ENCODE peak calls at places on chromosome 1, in six cellular contexts. S is neural crest cell, E is H7, L is caudate nucleus, F is fibroblast of pulmonary artery, P is HEK293T. T is an unnamed sample.

GRCh38 chr1:41622402-41622801 is 137.9 kb upstream of the EDN2 start:
- DNase-seq in L (no peak), P (no peak), F (peak), S (no peak), E (no peak), T (no peak)

GRCh38 chr1:40316595-40317393 is at the start of gene COL9A2:
- DNase-seq in L (peak), S (peak), E (peak), P (peak), F (no peak), T (peak)

GRCh38 chr1:230458509-230458908 is 32.4 kb upstream of the PGBD5 start:
- DNase-seq in F (peak), E (no peak), S (no peak), L (no peak), P (no peak), T (no peak)

GRCh38 chr1:152227310-152227928 is 3.4 kb upstream of the HRNR start:
- DNase-seq in P (no peak), E (no peak), L (no peak), S (no peak), F (peak), T (peak)

GRCh38 chr1:7042322-7043231 is 257.3 kb downstream of the CAMTA1 start:
- DNase-seq in S (no peak), F (peak), E (peak), P (peak), L (peak), T (peak)

GRCh38 chr1:40711465-40712404 is 20.2 kb downstream of the NFYC start:
- DNase-seq in L (no peak), P (no peak), S (no peak), E (no peak), F (peak), T (peak)

GRCh38 chr1:55233149-55233777 is 18.1 kb upstream of the USP24 start:
- DNase-seq in L (no peak), F (no peak), E (no peak), P (no peak), S (no peak), T (no peak)

GRCh38 chr1:207852576-207853371 is 58.2 kb downstream of the CD34 start:
- DNase-seq in P (no peak), L (no peak), F (no peak), S (no peak), E (no peak), T (no peak)

GRCh38 chr1:156291226-156292061 is 4.0 kb downstream of the GLMP start:
- DNase-seq in E (peak), P (peak), S (peak), F (peak), L (peak), T (peak)

GRCh38 chr1:36740446-36740845 is 257.7 kb upstream of the CSF3R start:
- DNase-seq in L (no peak), P (no peak), S (no peak), E (no peak), F (no peak), T (no peak)

GRCh38 chr1:17545354-17545753 is 5.9 kb downstream of the ARHGEF10L start:
- DNase-seq in F (peak), P (no peak), E (no peak), L (no peak), S (no peak), T (peak)

GRCh38 chr1:209755926-209756607 is at the start of gene TRAF3IP3:
- DNase-seq in E (no peak), P (no peak), L (peak), F (no peak), S (no peak), T (no peak)

GRCh38 chr1:201022824-201023516 is 544 bp downstream of the KIF21B start:
- DNase-seq in L (no peak), S (peak), E (no peak), F (no peak), P (no peak), T (no peak)

GRCh38 chr1:53949023-53949611 is 3.0 kb downstream of the LRRC42 start:
- DNase-seq in F (peak), S (peak), L (no peak), E (peak), P (peak), T (peak)